ENCODE peak calls at places on chromosomes 5 and 9, in ten cellular contexts. One of them, this sample, is unnamed.

GRCh38 chr5:171520300-171521170 is 101.1 kb downstream of the FGF18 start:
- DNase-seq in PC-9: peak; percentile 83
- DNase-seq in neural progenitor cell: peak; percentile 83
- DNase-seq in GM23338: peak; percentile 89
- DNase-seq in PC-3: peak; percentile 52
- DNase-seq in GM23248: peak; percentile 47
- DNase-seq in MM.1S: no peak
- DNase-seq in fibroblast of lung: peak; percentile 66
- DNase-seq in keratinocyte: no peak
- DNase-seq in astrocyte: peak; percentile 56
- DNase-seq in this sample: no peak

GRCh38 chr9:37034320-37034937 is 361 bp upstream of the PAX5 start:
- DNase-seq in neural progenitor cell: peak; percentile 84
- DNase-seq in PC-9: no peak
- DNase-seq in astrocyte: no peak
- DNase-seq in GM23338: peak; percentile 80
- DNase-seq in fibroblast of lung: no peak
- DNase-seq in keratinocyte: no peak
- DNase-seq in MM.1S: peak; percentile 54
- DNase-seq in GM23248: peak; percentile 38
- DNase-seq in PC-3: peak; percentile 40
- DNase-seq in this sample: no peak

GRCh38 chr5:146088098-146088497 is 17.3 kb downstream of the PLAC8L1 start:
- DNase-seq in fibroblast of lung: no peak
- DNase-seq in neural progenitor cell: no peak
- DNase-seq in keratinocyte: no peak
- DNase-seq in PC-3: no peak
- DNase-seq in GM23338: no peak
- DNase-seq in MM.1S: no peak
- DNase-seq in GM23248: no peak
- DNase-seq in PC-9: no peak
- DNase-seq in astrocyte: no peak
- DNase-seq in this sample: no peak

GRCh38 chr5:124057161-124057814 is 545.3 kb downstream of the CSNK1G3 start:
- DNase-seq in fibroblast of lung: no peak
- DNase-seq in GM23338: no peak
- DNase-seq in neural progenitor cell: no peak
- DNase-seq in PC-9: no peak
- DNase-seq in MM.1S: peak; percentile 72
- DNase-seq in keratinocyte: no peak
- DNase-seq in astrocyte: no peak
- DNase-seq in GM23248: no peak
- DNase-seq in PC-3: peak; percentile 55
- DNase-seq in this sample: no peak

GRCh38 chr5:1511651-1512540 is 11.9 kb downstream of the LPCAT1 start:
- DNase-seq in PC-3: peak; percentile 67
- DNase-seq in neural progenitor cell: peak; percentile 44
- DNase-seq in MM.1S: no peak
- DNase-seq in GM23248: peak; percentile 93
- DNase-seq in astrocyte: no peak
- DNase-seq in fibroblast of lung: peak; percentile 35
- DNase-seq in keratinocyte: no peak
- DNase-seq in GM23338: no peak
- DNase-seq in PC-9: peak; percentile 81
- DNase-seq in this sample: peak; percentile 6

GRCh38 chr5:26578002-26578401 is 460.4 kb downstream of the CDH9 start:
- DNase-seq in astrocyte: no peak
- DNase-seq in neural progenitor cell: no peak
- DNase-seq in fibroblast of lung: no peak
- DNase-seq in PC-9: no peak
- DNase-seq in MM.1S: no peak
- DNase-seq in keratinocyte: no peak
- DNase-seq in GM23248: no peak
- DNase-seq in PC-3: no peak
- DNase-seq in GM23338: no peak
- DNase-seq in this sample: no peak

GRCh38 chr9:89743216-89743575 is 138.4 kb downstream of the GADD45G start:
- DNase-seq in neural progenitor cell: no peak
- DNase-seq in GM23248: no peak
- DNase-seq in GM23338: no peak
- DNase-seq in MM.1S: peak; percentile 90
- DNase-seq in astrocyte: no peak
- DNase-seq in PC-9: no peak
- DNase-seq in PC-3: no peak
- DNase-seq in fibroblast of lung: no peak
- DNase-seq in keratinocyte: no peak
- DNase-seq in this sample: peak; percentile 93

GRCh38 chr9:134618163-134618822 is 23.3 kb upstream of the COL5A1 start:
- DNase-seq in PC-3: no peak
- DNase-seq in fibroblast of lung: no peak
- DNase-seq in neural progenitor cell: no peak
- DNase-seq in keratinocyte: no peak
- DNase-seq in PC-9: no peak
- DNase-seq in MM.1S: no peak
- DNase-seq in GM23248: peak; percentile 43
- DNase-seq in astrocyte: no peak
- DNase-seq in GM23338: no peak
- DNase-seq in this sample: no peak

GRCh38 chr9:80188579-80188978 is 616.8 kb downstream of the TLE4 start:
- DNase-seq in PC-9: no peak
- DNase-seq in fibroblast of lung: no peak
- DNase-seq in neural progenitor cell: no peak
- DNase-seq in GM23338: no peak
- DNase-seq in keratinocyte: no peak
- DNase-seq in astrocyte: no peak
- DNase-seq in MM.1S: no peak
- DNase-seq in PC-3: no peak
- DNase-seq in GM23248: no peak
- DNase-seq in this sample: no peak

GRCh38 chr5:51821697-51822096 is 438.4 kb downstream of the ISL1 start:
- DNase-seq in keratinocyte: no peak
- DNase-seq in astrocyte: no peak
- DNase-seq in PC-3: no peak
- DNase-seq in MM.1S: no peak
- DNase-seq in fibroblast of lung: no peak
- DNase-seq in neural progenitor cell: no peak
- DNase-seq in GM23338: no peak
- DNase-seq in PC-9: no peak
- DNase-seq in GM23248: no peak
- DNase-seq in this sample: no peak

GRCh38 chr9:92642041-92642451 is 27.9 kb downstream of the IPPK start:
- DNase-seq in neural progenitor cell: no peak
- DNase-seq in PC-3: no peak
- DNase-seq in GM23248: no peak
- DNase-seq in keratinocyte: no peak
- DNase-seq in MM.1S: no peak
- DNase-seq in PC-9: no peak
- DNase-seq in GM23338: no peak
- DNase-seq in astrocyte: no peak
- DNase-seq in fibroblast of lung: no peak
- DNase-seq in this sample: no peak

GRCh38 chr5:38994329-38994927 is 79.8 kb downstream of the RICTOR start:
- DNase-seq in GM23338: peak; percentile 77
- DNase-seq in GM23248: peak; percentile 83
- DNase-seq in fibroblast of lung: peak; percentile 84
- DNase-seq in neural progenitor cell: peak; percentile 59
- DNase-seq in PC-3: peak; percentile 89
- DNase-seq in astrocyte: peak; percentile 37
- DNase-seq in MM.1S: peak; percentile 69
- DNase-seq in keratinocyte: no peak
- DNase-seq in PC-9: peak; percentile 50
- DNase-seq in this sample: no peak

GRCh38 chr5:69129413-69129812 is 35.6 kb downstream of the SLC30A5 start:
- DNase-seq in astrocyte: peak; percentile 68
- DNase-seq in GM23338: no peak
- DNase-seq in fibroblast of lung: peak; percentile 81
- DNase-seq in keratinocyte: no peak
- DNase-seq in MM.1S: no peak
- DNase-seq in neural progenitor cell: no peak
- DNase-seq in GM23248: peak; percentile 80
- DNase-seq in PC-9: no peak
- DNase-seq in PC-3: peak; percentile 64
- DNase-seq in this sample: no peak

GRCh38 chr5:57383093-57383861 is 99.3 kb downstream of the ACTBL2 start:
- DNase-seq in GM23338: peak; percentile 5
- DNase-seq in PC-9: peak; percentile 62
- DNase-seq in PC-3: peak; percentile 87
- DNase-seq in MM.1S: no peak
- DNase-seq in astrocyte: peak; percentile 89
- DNase-seq in neural progenitor cell: no peak
- DNase-seq in fibroblast of lung: peak; percentile 96
- DNase-seq in GM23248: peak; percentile 90
- DNase-seq in keratinocyte: peak; percentile 59
- DNase-seq in this sample: peak; percentile 85

GRCh38 chr9:20630241-20630943 is 8.1 kb upstream of the MLLT3 start:
- DNase-seq in fibroblast of lung: no peak
- DNase-seq in astrocyte: peak; percentile 35
- DNase-seq in neural progenitor cell: no peak
- DNase-seq in PC-9: no peak
- DNase-seq in keratinocyte: no peak
- DNase-seq in GM23338: no peak
- DNase-seq in GM23248: peak; percentile 57
- DNase-seq in MM.1S: no peak
- DNase-seq in PC-3: no peak
- DNase-seq in this sample: no peak

GRCh38 chr5:171808951-171809350 is 23.3 kb downstream of the SMIM23 start:
- DNase-seq in GM23248: peak; percentile 89
- DNase-seq in fibroblast of lung: peak; percentile 32
- DNase-seq in neural progenitor cell: no peak
- DNase-seq in MM.1S: no peak
- DNase-seq in PC-3: no peak
- DNase-seq in GM23338: no peak
- DNase-seq in keratinocyte: no peak
- DNase-seq in PC-9: no peak
- DNase-seq in astrocyte: peak; percentile 72
- DNase-seq in this sample: no peak

GRCh38 chr5:107389769-107390168 is 281.0 kb downstream of the EFNA5 start:
- DNase-seq in keratinocyte: no peak
- DNase-seq in astrocyte: no peak
- DNase-seq in fibroblast of lung: no peak
- DNase-seq in GM23248: no peak
- DNase-seq in PC-9: no peak
- DNase-seq in neural progenitor cell: no peak
- DNase-seq in GM23338: no peak
- DNase-seq in PC-3: peak; percentile 14
- DNase-seq in MM.1S: no peak
- DNase-seq in this sample: no peak
- TF ChIP-seq EZH2 in keratinocyte: no peak
- TF ChIP-seq EZH2 in astrocyte: no peak
- TF ChIP-seq EZH2 in fibroblast of lung: no peak
- TF ChIP-seq EZH2 in GM23248: no peak
- TF ChIP-seq EZH2 in PC-9: no peak
- TF ChIP-seq EZH2 in neural progenitor cell: no peak
- TF ChIP-seq EZH2 in GM23338: no peak
- TF ChIP-seq EZH2 in PC-3: no peak
- TF ChIP-seq EZH2 in MM.1S: no peak
- TF ChIP-seq EZH2 in this sample: no peak

GRCh38 chr5:80569086-80569960 is 757 bp downstream of the ANKRD34B start:
- DNase-seq in fibroblast of lung: no peak
- DNase-seq in astrocyte: no peak
- DNase-seq in keratinocyte: no peak
- DNase-seq in GM23248: no peak
- DNase-seq in MM.1S: no peak
- DNase-seq in neural progenitor cell: peak; percentile 58
- DNase-seq in PC-9: no peak
- DNase-seq in GM23338: peak; percentile 54
- DNase-seq in PC-3: no peak
- DNase-seq in this sample: no peak
- TF ChIP-seq EZH2 in fibroblast of lung: peak; percentile 76
- TF ChIP-seq EZH2 in astrocyte: peak; percentile 94
- TF ChIP-seq EZH2 in keratinocyte: peak; percentile 92
- TF ChIP-seq EZH2 in GM23248: no peak
- TF ChIP-seq EZH2 in MM.1S: no peak
- TF ChIP-seq EZH2 in neural progenitor cell: peak; percentile 98
- TF ChIP-seq EZH2 in PC-9: no peak
- TF ChIP-seq EZH2 in GM23338: no peak
- TF ChIP-seq EZH2 in PC-3: no peak
- TF ChIP-seq EZH2 in this sample: no peak

GRCh38 chr5:135033866-135034185 is 202 bp downstream of the PITX1 start:
- DNase-seq in MM.1S: no peak
- DNase-seq in keratinocyte: no peak
- DNase-seq in fibroblast of lung: no peak
- DNase-seq in PC-3: no peak
- DNase-seq in GM23338: no peak
- DNase-seq in PC-9: no peak
- DNase-seq in GM23248: peak; percentile 62
- DNase-seq in neural progenitor cell: peak; percentile 66
- DNase-seq in astrocyte: no peak
- DNase-seq in this sample: no peak
- TF ChIP-seq EZH2 in MM.1S: no peak
- TF ChIP-seq EZH2 in keratinocyte: no peak
- TF ChIP-seq EZH2 in fibroblast of lung: no peak
- TF ChIP-seq EZH2 in PC-3: no peak
- TF ChIP-seq EZH2 in GM23338: no peak
- TF ChIP-seq EZH2 in PC-9: no peak
- TF ChIP-seq EZH2 in GM23248: no peak
- TF ChIP-seq EZH2 in neural progenitor cell: no peak
- TF ChIP-seq EZH2 in astrocyte: peak; percentile 15
- TF ChIP-seq EZH2 in this sample: no peak

DNA sequence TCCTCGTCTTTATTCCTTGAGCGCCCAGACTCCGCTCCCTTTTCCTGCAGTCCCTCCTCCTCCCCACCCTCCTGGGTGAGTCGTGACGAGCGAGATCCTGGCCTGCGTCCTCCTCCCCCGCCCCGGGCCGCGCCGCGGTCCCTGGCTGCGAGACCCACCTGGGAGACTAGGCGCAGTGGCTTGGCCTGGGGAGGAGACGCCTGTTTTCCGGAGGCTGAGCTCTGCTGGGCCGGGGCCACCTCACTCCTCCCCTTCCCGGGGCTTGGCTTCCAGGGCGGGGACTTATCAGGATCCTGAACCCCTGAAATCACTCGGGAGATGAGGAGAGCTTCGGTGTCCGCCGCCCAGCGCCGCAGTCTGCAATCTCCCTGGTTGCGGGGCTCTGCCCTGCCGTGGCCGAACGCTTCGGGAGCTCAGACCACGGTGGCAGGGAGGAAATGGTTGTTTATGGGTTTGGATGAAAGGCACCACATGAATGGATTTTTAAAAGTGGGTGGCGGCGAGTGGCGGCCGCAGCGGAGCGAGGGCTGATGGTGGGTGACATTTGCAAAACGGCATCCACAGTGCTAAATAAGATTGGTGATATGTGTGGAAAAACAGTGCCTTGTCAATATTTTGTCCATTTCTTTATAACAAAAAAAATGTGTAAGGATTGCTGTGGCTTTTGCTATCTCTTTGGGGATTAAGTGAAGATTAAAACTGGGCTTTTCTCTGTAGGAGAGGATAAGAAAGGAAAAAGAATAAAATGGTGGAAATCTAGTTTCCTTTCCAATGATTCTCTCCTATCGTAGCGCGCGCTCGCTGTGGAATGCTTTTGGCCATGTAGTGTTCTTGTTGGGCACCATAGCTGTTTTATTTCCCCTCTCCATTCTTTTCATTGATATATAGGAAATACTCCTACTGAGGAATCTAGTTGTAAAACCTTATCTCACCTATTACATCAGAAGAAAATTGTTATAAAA is 1.2 kb downstream of the STXBP1 start:
- DNase-seq in neural progenitor cell: peak; percentile 72
- DNase-seq in GM23248: peak; percentile 87
- DNase-seq in keratinocyte: no peak
- DNase-seq in astrocyte: peak; percentile 63
- DNase-seq in MM.1S: no peak
- DNase-seq in GM23338: peak; percentile 81
- DNase-seq in PC-3: peak; percentile 30
- DNase-seq in PC-9: peak; percentile 74
- DNase-seq in fibroblast of lung: peak; percentile 57
- DNase-seq in this sample: peak; percentile 58
- TF ChIP-seq EZH2 in neural progenitor cell: no peak
- TF ChIP-seq EZH2 in GM23248: no peak
- TF ChIP-seq EZH2 in keratinocyte: no peak
- TF ChIP-seq EZH2 in astrocyte: no peak
- TF ChIP-seq EZH2 in MM.1S: no peak
- TF ChIP-seq EZH2 in GM23338: no peak
- TF ChIP-seq EZH2 in PC-3: no peak
- TF ChIP-seq EZH2 in PC-9: no peak
- TF ChIP-seq EZH2 in fibroblast of lung: no peak
- TF ChIP-seq EZH2 in this sample: peak; percentile 76

This sample was measured in DND-41.